ENCODE peak calls at places on chromosome X, in six cellular contexts. F is gastrocnemius medialis, K is hypothalamus, E is kidney tubule cell, J is mucosa of gallbladder, V is myocyte. A is an unnamed sample.

GRCh38 chrX:12245650-12246645 is 107.7 kb downstream of the FRMPD4 start:
- DNase-seq in J (no peak), F (no peak), K (no peak), V (peak), E (no peak), A (no peak)

GRCh38 chrX:132592880-132593279 is 104.0 kb upstream of the MBNL3 start:
- DNase-seq in F (no peak), E (no peak), V (peak), K (no peak), J (no peak), A (no peak)

GRCh38 chrX:129318375-129318774 is 204.9 kb downstream of the SMARCA1 start:
- DNase-seq in V (peak), K (no peak), E (peak), J (peak), F (no peak), A (no peak)

GRCh38 chrX:11188664-11189063 is 77.5 kb downstream of the HCCS start:
- DNase-seq in E (peak), K (no peak), J (no peak), F (no peak), V (peak), A (no peak)

GRCh38 chrX:108307408-108308085 is 130.7 kb downstream of the COL4A6 start:
- DNase-seq in V (no peak), E (no peak), F (peak), K (no peak), J (no peak), A (no peak)

GRCh38 chrX:123648028-123648810 is 84.6 kb downstream of the THOC2 start:
- DNase-seq in K (no peak), F (no peak), V (no peak), J (peak), E (peak), A (no peak)

GRCh38 chrX:11239230-11239629 is 54.0 kb upstream of the AMELX start:
- DNase-seq in F (no peak), J (no peak), E (peak), V (peak), K (no peak), A (no peak)

GRCh38 chrX:101564651-101565050 is 14.3 kb downstream of the ARMCX1 start:
- DNase-seq in K (no peak), F (no peak), E (no peak), V (no peak), J (no peak), A (no peak)

GRCh38 chrX:2446815-2447214 is 54.0 kb downstream of the DHRSX start:
- DNase-seq in V (no peak), K (no peak), E (no peak), F (no peak), J (no peak), A (no peak)

GRCh38 chrX:123728001-123728400 is 4.9 kb downstream of the THOC2 start:
- DNase-seq in J (no peak), E (no peak), F (no peak), K (no peak), V (no peak), A (no peak)

GRCh38 chrX:120001787-120002186 is 58.2 kb upstream of the NKAP start:
- DNase-seq in J (no peak), E (no peak), K (no peak), F (no peak), V (no peak), A (no peak)

GRCh38 chrX:78199851-78200250 is 60.4 kb upstream of the TAF9B start:
- DNase-seq in J (no peak), V (peak), E (peak), F (no peak), K (no peak), A (no peak)

GRCh38 chrX:68249401-68249831 is 183.9 kb downstream of the OPHN1 start:
- DNase-seq in F (peak), J (peak), K (no peak), V (peak), E (no peak), A (no peak)

GRCh38 chrX:110081740-110082139 is 78.8 kb downstream of the TMEM164 start:
- DNase-seq in E (no peak), F (peak), J (no peak), V (no peak), K (no peak), A (peak)

GRCh38 chrX:39328661-39329060 is 527.4 kb downstream of the MID1IP1 start:
- DNase-seq in K (no peak), J (no peak), F (no peak), E (no peak), V (no peak), A (no peak)

GRCh38 chrX:21725498-21725897 is 32.4 kb downstream of the SMPX start:
- DNase-seq in K (no peak), V (peak), J (no peak), F (no peak), E (peak), A (no peak)

GRCh38 chrX:46865281-46865680 is 28.4 kb downstream of the RP2 start:
- DNase-seq in V (peak), E (peak), J (no peak), F (no peak), K (no peak), A (no peak)

GRCh38 chrX:145843196-145843595 is 25.6 kb downstream of the SLITRK2 start:
- DNase-seq in E (no peak), K (no peak), V (no peak), J (no peak), F (no peak), A (no peak)

GRCh38 chrX:152945021-152945979 is 47.4 kb downstream of the ZNF185 start:
- DNase-seq in J (no peak), F (no peak), E (no peak), V (no peak), K (no peak), A (no peak)

GRCh38 chrX:150084474-150085229 is 146.4 kb upstream of the EOLA2 start:
- DNase-seq in E (peak), J (no peak), K (no peak), F (no peak), V (peak), A (no peak)

GRCh38 chrX:38138900-38139299 is 81.8 kb downstream of the SRPX start:
- DNase-seq in K (no peak), E (no peak), J (no peak), F (no peak), V (no peak), A (no peak)

GRCh38 chrX:10628906-10629305 is 8.5 kb upstream of the MID1 start:
- DNase-seq in V (no peak), F (no peak), K (no peak), E (peak), J (no peak), A (no peak)

GRCh38 chrX:148813422-148813821 is 313.0 kb downstream of the AFF2 start:
- DNase-seq in V (no peak), E (no peak), F (no peak), K (no peak), J (no peak), A (no peak)

GRCh38 chrX:76127341-76127740 is 45.5 kb upstream of the PBDC1 start:
- DNase-seq in K (no peak), J (no peak), F (no peak), E (no peak), V (no peak), A (no peak)